ENCODE peak calls at places on chromosome 18, in five cellular contexts. U is RWPE1, Y is OCI-LY7, J is DMS79, N is KBM-7. A is an unnamed sample.
A peak's percentile ranks its signal among the peaks of the same experiment; 100 is the strongest.

GRCh38 chr18:79624356-79624961 is 55.1 kb upstream of the CTDP1 start:
- DNase-seq in U (no peak), Y (peak; percentile 37), J (no peak), N (peak; percentile 73), A (no peak)

GRCh38 chr18:58325521-58325908 is 281.5 kb downstream of the NEDD4L start:
- DNase-seq in U (no peak), Y (no peak), J (no peak), N (no peak), A (no peak)

GRCh38 chr18:22250591-22250996 is 81.2 kb downstream of the GATA6 start:
- DNase-seq in U (peak; percentile 61), Y (no peak), J (no peak), N (no peak), A (no peak)

GRCh38 chr18:28063181-28063790 is 113.6 kb downstream of the CDH2 start:
- DNase-seq in U (no peak), Y (no peak), J (no peak), N (no peak), A (no peak)

GRCh38 chr18:25192065-25192464 is 159.9 kb downstream of the ZNF521 start:
- DNase-seq in U (no peak), Y (no peak), J (no peak), N (no peak), A (no peak)

GRCh38 chr18:35045121-35045520 is 3.9 kb downstream of the MAPRE2 start:
- DNase-seq in U (no peak), Y (no peak), J (peak; percentile 26), N (no peak), A (no peak)

GRCh38 chr18:57705861-57706590 is 84.4 kb upstream of the NARS1 start:
- DNase-seq in U (no peak), Y (no peak), J (no peak), N (no peak), A (no peak)

GRCh38 chr18:22566703-22567420 is 149.1 kb upstream of the CTAGE1 start:
- DNase-seq in U (no peak), Y (no peak), J (no peak), N (no peak), A (no peak)

GRCh38 chr18:3380384-3380961 is 69.5 kb upstream of the TGIF1 start:
- DNase-seq in U (peak; percentile 79), Y (no peak), J (no peak), N (no peak), A (no peak)

GRCh38 chr18:14961991-14962390 is 214.0 kb downstream of the ANKRD30B start:
- DNase-seq in U (no peak), Y (no peak), J (no peak), N (no peak), A (no peak)

GRCh38 chr18:44781890-44782289 is 101.2 kb downstream of the SETBP1 start:
- DNase-seq in U (no peak), Y (no peak), J (peak; percentile 70), N (no peak), A (no peak)

GRCh38 chr18:27723168-27723567 is 453.8 kb downstream of the CDH2 start:
- DNase-seq in U (no peak), Y (no peak), J (no peak), N (no peak), A (no peak)

GRCh38 chr18:27861539-27861938 is 315.4 kb downstream of the CDH2 start:
- DNase-seq in U (no peak), Y (no peak), J (peak; percentile 25), N (no peak), A (no peak)

GRCh38 chr18:42053188-42053781 is 98.3 kb downstream of the PIK3C3 start:
- DNase-seq in U (peak; percentile 1), Y (peak; percentile 44), J (no peak), N (peak; percentile 37), A (no peak)

GRCh38 chr18:63339920-63340484 is 20.4 kb upstream of the BCL2 start:
- DNase-seq in U (no peak), Y (peak; percentile 45), J (no peak), N (peak; percentile 72), A (no peak)